ENCODE peak calls at places on chromosomes 2 and 18, in nine cellular contexts. C is suprapubic skin, T is AG09309, H is spleen, I is cardiac fibroblast, W is foreskin fibroblast, O is kidney, Z is B cell, Q is lower leg skin. L is an unnamed sample.

GRCh38 chr2:235701206-235701605 is 207.4 kb downstream of the AGAP1 start:
- DNase-seq in C (no peak), Z (no peak), O (no peak), H (no peak), Q (no peak), W (no peak), T (no peak), I (no peak), L (no peak)

GRCh38 chr18:77096936-77097886 is 35.4 kb downstream of the MBP start:
- DNase-seq in Z (no peak), T (no peak), W (no peak), H (no peak), C (no peak), I (no peak), Q (peak; percentile 78), O (no peak), L (no peak)

GRCh38 chr2:158716091-158716815 is 78.9 kb upstream of the DAPL1 start:
- DNase-seq in C (no peak), I (peak; percentile 7), O (no peak), T (no peak), Q (peak; percentile 78), H (no peak), Z (no peak), W (peak; percentile 39), L (no peak)

GRCh38 chr2:20676353-20677215 is 9.6 kb downstream of the GDF7 start:
- DNase-seq in H (no peak), W (no peak), I (peak; percentile 35), C (no peak), T (no peak), O (no peak), Z (peak; percentile 81), Q (peak; percentile 65), L (peak; percentile 51)

GRCh38 chr2:9462872-9463697 is 11.3 kb upstream of the IAH1 start:
- DNase-seq in Z (no peak), O (no peak), T (no peak), W (no peak), I (no peak), H (no peak), C (no peak), Q (peak; percentile 31), L (no peak)

GRCh38 chr2:32379352-32379751 is 22.5 kb downstream of the BIRC6 start:
- DNase-seq in I (no peak), O (no peak), Z (no peak), T (no peak), C (no peak), H (no peak), W (no peak), Q (no peak), L (no peak)

GRCh38 chr2:57397550-57398360 is 648.9 kb upstream of the VRK2 start:
- DNase-seq in O (peak; percentile 41), Q (peak; percentile 76), C (no peak), W (no peak), Z (no peak), H (no peak), I (no peak), T (no peak), L (no peak)

GRCh38 chr2:538646-539045 is 138.6 kb downstream of the TMEM18 start:
- DNase-seq in H (no peak), I (no peak), C (no peak), W (no peak), O (no peak), Q (no peak), T (no peak), Z (no peak), L (no peak)

GRCh38 chr2:43114210-43114609 is 112.2 kb downstream of the ZFP36L2 start:
- DNase-seq in T (no peak), Q (no peak), W (no peak), C (peak; percentile 11), Z (no peak), H (no peak), I (peak; percentile 80), O (no peak), L (no peak)

GRCh38 chr18:10128906-10129305 is 215.1 kb downstream of the VAPA start:
- DNase-seq in C (no peak), T (no peak), H (no peak), W (peak; percentile 73), Q (peak; percentile 17), I (no peak), O (no peak), Z (no peak), L (no peak)

GRCh38 chr2:102078773-102079172 is 63.8 kb upstream of the IL1R1 start:
- DNase-seq in I (no peak), T (no peak), O (no peak), W (no peak), C (no peak), H (no peak), Z (no peak), Q (no peak), L (no peak)

GRCh38 chr2:179768765-179769164 is 92.6 kb downstream of the ZNF385B start:
- DNase-seq in I (peak; percentile 35), W (peak; percentile 6), T (peak; percentile 56), Q (no peak), Z (no peak), O (no peak), H (no peak), C (no peak), L (no peak)

GRCh38 chr2:196927318-196928225 is 1.1 kb upstream of the PGAP1 start:
- DNase-seq in I (peak; percentile 82), C (no peak), O (no peak), H (no peak), T (peak; percentile 52), Z (no peak), W (peak; percentile 84), Q (no peak), L (peak; percentile 34)

GRCh38 chr2:169093535-169093934 is 24.2 kb downstream of the DHRS9 start:
- DNase-seq in Z (no peak), O (no peak), H (no peak), C (no peak), I (peak; percentile 28), T (no peak), W (no peak), Q (no peak), L (no peak)

DNA sequence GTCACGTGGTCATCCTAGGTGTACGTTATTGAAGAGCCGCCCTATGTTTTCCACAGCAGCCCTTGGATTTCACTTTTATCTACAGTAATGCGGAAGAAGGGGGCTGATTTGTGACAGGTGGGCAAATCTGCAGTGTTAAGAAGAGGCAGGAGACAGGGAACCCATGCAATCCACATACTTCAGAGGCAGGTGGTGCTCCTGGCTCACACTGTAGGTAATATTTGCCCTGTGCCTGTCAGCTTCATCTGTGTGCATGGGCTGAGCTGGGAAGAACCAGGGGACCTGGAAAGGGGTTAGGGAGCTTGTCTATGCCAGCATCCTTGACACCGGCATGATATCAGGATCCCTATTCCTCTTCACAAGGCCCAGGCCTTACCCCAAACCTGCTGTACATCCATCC is 183.9 kb downstream of the SH3RF3 start:
- DNase-seq in C (no peak), Z (no peak), H (no peak), I (no peak), W (no peak), O (no peak), T (no peak), Q (no peak), L (no peak)
- TF ChIP-seq CTCF in C (no peak), Z (no peak), H (no peak), I (no peak), W (no peak), O (no peak), T (no peak), Q (no peak), L (no peak)

GRCh38 chr2:212973347-212973746 is 178.1 kb downstream of the IKZF2 start:
- DNase-seq in Q (no peak), I (no peak), O (no peak), T (no peak), W (no peak), H (no peak), Z (no peak), C (no peak), L (no peak)
- TF ChIP-seq CTCF in Q (no peak), I (no peak), O (no peak), T (no peak), W (no peak), H (no peak), Z (no peak), C (no peak), L (no peak)

DNA sequence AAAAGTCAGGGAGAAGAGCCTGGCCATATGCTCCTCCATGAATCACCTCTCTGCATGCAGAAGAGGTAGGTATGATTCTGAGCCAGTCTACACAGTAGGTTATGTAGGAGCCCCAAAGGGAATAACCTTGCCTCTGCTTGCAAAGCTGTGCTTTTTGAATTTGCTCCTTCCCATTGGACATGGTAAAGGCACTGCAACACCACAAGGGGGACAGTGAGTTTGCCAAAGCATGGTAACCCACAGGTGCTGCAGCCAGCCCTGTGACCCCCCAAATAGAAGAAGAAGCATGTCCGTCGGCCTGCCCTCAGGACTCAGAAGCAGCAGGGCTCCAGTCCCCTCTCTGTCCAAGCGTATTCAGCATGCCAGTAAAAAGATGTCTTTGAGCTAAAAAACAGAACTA is 51.0 kb upstream of the BCL2L11 start:
- DNase-seq in W (no peak), C (no peak), H (no peak), I (no peak), O (no peak), T (no peak), Z (no peak), Q (no peak), L (no peak)
- TF ChIP-seq CTCF in W (no peak), C (no peak), H (no peak), I (no peak), O (no peak), T (no peak), Z (no peak), Q (no peak), L (no peak)

GRCh38 chr2:226999676-227000075 is 163.8 kb downstream of the RHBDD1 start:
- DNase-seq in T (no peak), Q (peak; percentile 6), O (no peak), H (no peak), W (no peak), C (no peak), I (no peak), Z (no peak), L (no peak)

GRCh38 chr2:226995625-226996041 is 159.8 kb downstream of the RHBDD1 start:
- DNase-seq in Z (no peak), H (no peak), I (peak; percentile 94), O (peak; percentile 88), C (no peak), Q (peak; percentile 86), W (peak; percentile 24), T (peak; percentile 68), L (peak; percentile 38)

GRCh38 chr2:226991663-226992062 is 155.8 kb downstream of the RHBDD1 start:
- DNase-seq in H (no peak), Q (no peak), O (no peak), Z (no peak), T (no peak), W (no peak), I (no peak), C (no peak), L (no peak)

GRCh38 chr2:226993171-226993570 is 157.3 kb downstream of the RHBDD1 start:
- DNase-seq in I (no peak), C (no peak), Z (no peak), H (no peak), O (no peak), T (no peak), W (peak; percentile 62), Q (no peak), L (no peak)

DNA sequence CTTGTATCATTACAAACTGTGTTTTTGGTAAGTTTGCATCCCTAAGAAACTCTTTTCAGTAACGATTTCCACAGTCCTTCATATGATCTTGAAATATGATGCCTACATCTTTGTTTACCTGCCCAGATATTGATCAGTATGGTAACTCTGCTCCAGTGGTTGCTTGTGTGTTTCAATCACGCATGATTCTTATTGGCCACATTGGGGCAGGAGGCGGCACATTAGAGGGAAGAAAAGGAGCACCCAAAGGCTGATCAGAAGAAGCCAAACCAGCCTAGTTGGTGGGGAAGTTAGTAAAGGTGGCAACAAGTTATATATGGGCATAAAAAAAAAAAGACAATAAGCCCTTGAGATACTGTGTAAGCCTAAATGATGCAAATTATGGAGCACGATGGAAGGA is 158.9 kb downstream of the RHBDD1 start:
- DNase-seq in C (no peak), O (no peak), H (no peak), I (no peak), T (no peak), W (no peak), Q (peak; percentile 14), Z (no peak), L (no peak)
- TF ChIP-seq CTCF in C (no peak), O (no peak), H (no peak), I (no peak), T (peak; percentile 27), W (peak; percentile 4), Q (no peak), Z (no peak), L (no peak)